ENCODE peak calls at places on chromosomes 3 and 15, in six cellular contexts. One of them, this sample, is unnamed.

GRCh38 chr3:125112981-125113380 is 57.2 kb upstream of the HEG1 start:
- DNase-seq in B cell: no peak
- DNase-seq in GM20000: no peak
- DNase-seq in tibial artery: no peak
- DNase-seq in CD4-positive, alpha-beta T cell: no peak
- DNase-seq in transverse colon: no peak
- DNase-seq in this sample: no peak

GRCh38 chr15:94079968-94080367 is 151.4 kb upstream of the MCTP2 start:
- DNase-seq in B cell: no peak
- DNase-seq in GM20000: no peak
- DNase-seq in tibial artery: no peak
- DNase-seq in CD4-positive, alpha-beta T cell: no peak
- DNase-seq in transverse colon: no peak
- DNase-seq in this sample: no peak

GRCh38 chr3:46019707-46020106 is 7.6 kb downstream of the XCR1 start:
- DNase-seq in B cell: no peak
- DNase-seq in GM20000: no peak
- DNase-seq in tibial artery: no peak
- DNase-seq in CD4-positive, alpha-beta T cell: no peak
- DNase-seq in transverse colon: no peak
- DNase-seq in this sample: no peak

GRCh38 chr3:159832024-159832423 is 156.6 kb upstream of the IL12A start:
- DNase-seq in B cell: peak; percentile 26
- DNase-seq in GM20000: peak; percentile 27
- DNase-seq in tibial artery: no peak
- DNase-seq in CD4-positive, alpha-beta T cell: no peak
- DNase-seq in transverse colon: no peak
- DNase-seq in this sample: no peak

GRCh38 chr3:168251371-168251770 is 155.6 kb upstream of the GOLIM4 start:
- DNase-seq in B cell: no peak
- DNase-seq in GM20000: peak; percentile 72
- DNase-seq in tibial artery: no peak
- DNase-seq in CD4-positive, alpha-beta T cell: no peak
- DNase-seq in transverse colon: no peak
- DNase-seq in this sample: no peak

GRCh38 chr15:35546581-35547381 is 816 bp upstream of the DPH6 start:
- DNase-seq in B cell: no peak
- DNase-seq in GM20000: no peak
- DNase-seq in tibial artery: no peak
- DNase-seq in CD4-positive, alpha-beta T cell: no peak
- DNase-seq in transverse colon: no peak
- DNase-seq in this sample: no peak

GRCh38 chr15:61216519-61216918 is 12.6 kb downstream of the RORA start:
- DNase-seq in B cell: no peak
- DNase-seq in GM20000: no peak
- DNase-seq in tibial artery: no peak
- DNase-seq in CD4-positive, alpha-beta T cell: no peak
- DNase-seq in transverse colon: no peak
- DNase-seq in this sample: no peak

GRCh38 chr3:99645277-99646106 is 7.1 kb downstream of the COL8A1 start:
- DNase-seq in B cell: no peak
- DNase-seq in GM20000: peak; percentile 25
- DNase-seq in tibial artery: no peak
- DNase-seq in CD4-positive, alpha-beta T cell: no peak
- DNase-seq in transverse colon: no peak
- DNase-seq in this sample: no peak

GRCh38 chr3:140429791-140430190 is 248.1 kb upstream of the TRIM42 start:
- DNase-seq in B cell: no peak
- DNase-seq in GM20000: no peak
- DNase-seq in tibial artery: no peak
- DNase-seq in CD4-positive, alpha-beta T cell: no peak
- DNase-seq in transverse colon: no peak
- DNase-seq in this sample: no peak

GRCh38 chr3:140424726-140425125 is 253.1 kb upstream of the TRIM42 start:
- DNase-seq in B cell: no peak
- DNase-seq in GM20000: no peak
- DNase-seq in tibial artery: no peak
- DNase-seq in CD4-positive, alpha-beta T cell: no peak
- DNase-seq in transverse colon: no peak
- DNase-seq in this sample: no peak

GRCh38 chr3:140430494-140430893 is 247.4 kb upstream of the TRIM42 start:
- DNase-seq in B cell: no peak
- DNase-seq in GM20000: no peak
- DNase-seq in tibial artery: no peak
- DNase-seq in CD4-positive, alpha-beta T cell: no peak
- DNase-seq in transverse colon: no peak
- DNase-seq in this sample: no peak

GRCh38 chr3:140427786-140428185 is 250.1 kb upstream of the TRIM42 start:
- DNase-seq in B cell: no peak
- DNase-seq in GM20000: no peak
- DNase-seq in tibial artery: no peak
- DNase-seq in CD4-positive, alpha-beta T cell: no peak
- DNase-seq in transverse colon: no peak
- DNase-seq in this sample: no peak

GRCh38 chr3:140428380-140428779 is 249.5 kb upstream of the TRIM42 start:
- DNase-seq in B cell: no peak
- DNase-seq in GM20000: no peak
- DNase-seq in tibial artery: no peak
- DNase-seq in CD4-positive, alpha-beta T cell: no peak
- DNase-seq in transverse colon: no peak
- DNase-seq in this sample: no peak
- TF ChIP-seq CTCF in B cell: no peak
- TF ChIP-seq CTCF in GM20000: no peak
- TF ChIP-seq CTCF in tibial artery: no peak
- TF ChIP-seq CTCF in CD4-positive, alpha-beta T cell: no peak
- TF ChIP-seq CTCF in transverse colon: no peak
- TF ChIP-seq CTCF in this sample: no peak

DNA sequence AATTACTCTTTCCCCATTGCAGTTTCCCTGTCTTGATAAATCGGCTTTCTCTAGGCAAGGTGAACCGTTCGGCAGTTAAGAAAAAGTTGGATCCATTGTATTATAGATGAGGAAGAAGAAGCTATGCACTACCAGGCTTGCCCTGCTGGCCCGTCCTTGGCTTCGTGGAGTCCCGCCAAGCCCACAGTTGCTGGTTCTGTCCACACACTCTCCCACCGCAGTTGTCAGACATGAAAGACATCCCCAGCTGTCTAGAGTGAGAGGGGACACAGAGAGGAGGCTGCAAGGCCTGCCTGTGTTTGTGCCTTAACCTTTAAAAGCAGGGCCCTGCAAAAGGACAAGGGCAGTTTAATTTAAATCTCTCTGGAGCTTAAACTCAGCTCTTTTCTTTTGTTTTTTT is 47.2 kb upstream of the PLCL2 start:
- DNase-seq in B cell: no peak
- DNase-seq in GM20000: no peak
- DNase-seq in tibial artery: peak; percentile 29
- DNase-seq in CD4-positive, alpha-beta T cell: no peak
- DNase-seq in transverse colon: no peak
- DNase-seq in this sample: no peak
- TF ChIP-seq CTCF in B cell: no peak
- TF ChIP-seq CTCF in GM20000: no peak
- TF ChIP-seq CTCF in tibial artery: no peak
- TF ChIP-seq CTCF in CD4-positive, alpha-beta T cell: no peak
- TF ChIP-seq CTCF in transverse colon: no peak
- TF ChIP-seq CTCF in this sample: no peak

GRCh38 chr3:157471051-157471450 is 32.2 kb downstream of the VEPH1 start:
- DNase-seq in B cell: no peak
- DNase-seq in GM20000: no peak
- DNase-seq in tibial artery: no peak
- DNase-seq in CD4-positive, alpha-beta T cell: no peak
- DNase-seq in transverse colon: no peak
- DNase-seq in this sample: no peak

GRCh38 chr3:157475921-157476395 is 27.3 kb downstream of the VEPH1 start:
- DNase-seq in B cell: no peak
- DNase-seq in GM20000: no peak
- DNase-seq in tibial artery: no peak
- DNase-seq in CD4-positive, alpha-beta T cell: no peak
- DNase-seq in transverse colon: no peak
- DNase-seq in this sample: no peak

GRCh38 chr3:157469571-157470294 is 33.1 kb downstream of the PTX3 start:
- DNase-seq in B cell: no peak
- DNase-seq in GM20000: no peak
- DNase-seq in tibial artery: no peak
- DNase-seq in CD4-positive, alpha-beta T cell: no peak
- DNase-seq in transverse colon: no peak
- DNase-seq in this sample: no peak

GRCh38 chr3:157477441-157477840 is 25.8 kb downstream of the VEPH1 start:
- DNase-seq in B cell: no peak
- DNase-seq in GM20000: no peak
- DNase-seq in tibial artery: no peak
- DNase-seq in CD4-positive, alpha-beta T cell: no peak
- DNase-seq in transverse colon: no peak
- DNase-seq in this sample: no peak

DNA sequence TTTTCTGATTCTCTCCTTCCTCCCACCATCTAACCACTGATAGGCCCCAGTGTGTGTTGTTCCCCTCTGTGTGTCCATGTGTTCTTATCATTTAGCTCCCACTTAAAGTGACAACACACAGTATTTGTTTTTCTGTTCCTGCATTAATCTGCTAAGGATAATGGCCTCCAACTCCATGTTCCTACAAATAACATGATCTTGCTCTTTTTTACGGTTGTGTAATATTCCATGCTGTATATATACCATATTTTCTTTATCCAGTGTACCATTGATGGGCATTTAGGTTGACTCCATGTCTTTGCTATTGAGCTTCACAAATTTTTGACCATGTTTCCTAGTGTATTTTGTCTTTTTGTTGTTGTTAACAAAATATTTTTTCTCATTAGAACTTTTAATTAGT is 30.6 kb downstream of the VEPH1 start:
- DNase-seq in B cell: no peak
- DNase-seq in GM20000: no peak
- DNase-seq in tibial artery: no peak
- DNase-seq in CD4-positive, alpha-beta T cell: no peak
- DNase-seq in transverse colon: no peak
- DNase-seq in this sample: no peak
- TF ChIP-seq CTCF in B cell: no peak
- TF ChIP-seq CTCF in GM20000: no peak
- TF ChIP-seq CTCF in tibial artery: no peak
- TF ChIP-seq CTCF in CD4-positive, alpha-beta T cell: no peak
- TF ChIP-seq CTCF in transverse colon: no peak
- TF ChIP-seq CTCF in this sample: no peak

GRCh38 chr3:39812537-39812936 is 3.1 kb downstream of the MYRIP start:
- DNase-seq in B cell: no peak
- DNase-seq in GM20000: no peak
- DNase-seq in tibial artery: no peak
- DNase-seq in CD4-positive, alpha-beta T cell: no peak
- DNase-seq in transverse colon: peak; percentile 36
- DNase-seq in this sample: no peak
- TF ChIP-seq CTCF in B cell: no peak
- TF ChIP-seq CTCF in GM20000: peak; percentile 11
- TF ChIP-seq CTCF in tibial artery: no peak
- TF ChIP-seq CTCF in CD4-positive, alpha-beta T cell: no peak
- TF ChIP-seq CTCF in transverse colon: peak; percentile 42
- TF ChIP-seq CTCF in this sample: no peak

This sample was measured in lung.